ENCODE peak calls at places on chromosomes 6 and 20, in six cellular contexts. G, Z, L, U, J and P are unnamed samples.

GRCh38 chr6:165729307-165729936 is 66.4 kb upstream of the PDE10A start:
- DNase-seq in G (no peak), Z (peak; percentile 36), L (peak; percentile 54), U (no peak), J (no peak), P (no peak)

GRCh38 chr20:6623989-6624388 is 143.5 kb upstream of the BMP2 start:
- DNase-seq in G (peak; percentile 28), Z (no peak), L (peak; percentile 22), U (no peak), J (no peak), P (no peak)

GRCh38 chr6:150514806-150515362 is 84.8 kb upstream of the PLEKHG1 start:
- DNase-seq in G (peak; percentile 35), Z (no peak), L (no peak), U (no peak), J (no peak), P (no peak)

GRCh38 chr6:113588646-113589045 is 268.5 kb upstream of the MARCKS start:
- DNase-seq in G (no peak), Z (no peak), L (no peak), U (no peak), J (no peak), P (no peak)

GRCh38 chr6:65064844-65065243 is 642.2 kb downstream of the EYS start:
- DNase-seq in G (no peak), Z (no peak), L (no peak), U (no peak), J (no peak), P (no peak)

GRCh38 chr6:84576029-84576428 is 188.4 kb downstream of the TBX18 start:
- DNase-seq in G (no peak), Z (no peak), L (no peak), U (no peak), J (no peak), P (no peak)

GRCh38 chr20:25389858-25390537 is 637 bp downstream of the ABHD12 start:
- DNase-seq in G (peak; percentile 63), Z (no peak), L (peak; percentile 40), U (peak; percentile 81), J (no peak), P (no peak)

GRCh38 chr20:59518881-59519706 is 85.2 kb upstream of the PHACTR3 start:
- DNase-seq in G (peak; percentile 82), Z (peak; percentile 10), L (peak; percentile 31), U (no peak), J (no peak), P (no peak)

GRCh38 chr6:41074692-41075436 is 2.1 kb downstream of the NFYA start:
- DNase-seq in G (no peak), Z (no peak), L (no peak), U (no peak), J (no peak), P (no peak)

GRCh38 chr20:38113401-38114325 is 51.4 kb downstream of the TGM2 start:
- DNase-seq in G (peak; percentile 47), Z (peak; percentile 55), L (peak; percentile 56), U (no peak), J (no peak), P (no peak)

GRCh38 chr6:35719830-35720733 is 16.8 kb upstream of the ARMC12 start:
- DNase-seq in G (peak; percentile 55), Z (peak; percentile 33), L (peak; percentile 32), U (peak; percentile 78), J (no peak), P (no peak)

GRCh38 chr6:142387997-142388815 is 86.4 kb downstream of the ADGRG6 start:
- DNase-seq in G (peak; percentile 66), Z (peak; percentile 43), L (no peak), U (no peak), J (no peak), P (no peak)

GRCh38 chr6:70675822-70676221 is 8.1 kb downstream of the SMAP1 start:
- DNase-seq in G (no peak), Z (no peak), L (no peak), U (no peak), J (no peak), P (no peak)

GRCh38 chr20:63652192-63652980 is 838 bp downstream of the STMN3 start:
- DNase-seq in G (peak; percentile 45), Z (no peak), L (no peak), U (no peak), J (no peak), P (no peak)

GRCh38 chr20:12913781-12914443 is 94.9 kb upstream of the SPTLC3 start:
- DNase-seq in G (no peak), Z (no peak), L (no peak), U (no peak), J (no peak), P (no peak)

GRCh38 chr6:31386977-31387376 is 16.4 kb upstream of the MICA start:
- DNase-seq in G (no peak), Z (no peak), L (no peak), U (no peak), J (no peak), P (no peak)

GRCh38 chr6:125791151-125791819 is 525 bp downstream of the NCOA7 start:
- DNase-seq in G (peak; percentile 71), Z (peak; percentile 52), L (peak; percentile 56), U (no peak), J (no peak), P (no peak)

GRCh38 chr20:61297981-61298380 is 45.9 kb downstream of the CDH4 start:
- DNase-seq in G (no peak), Z (peak; percentile 9), L (no peak), U (no peak), J (no peak), P (no peak)

GRCh38 chr6:42771741-42772100 is 10.1 kb upstream of the BICRAL start:
- DNase-seq in G (no peak), Z (no peak), L (no peak), U (no peak), J (no peak), P (no peak)

GRCh38 chr6:45687570-45687969 is 309.8 kb upstream of the SUPT3H start:
- DNase-seq in G (no peak), Z (no peak), L (no peak), U (no peak), J (no peak), P (no peak)

GRCh38 chr6:49423817-49424216 is 39.2 kb downstream of the MMUT start:
- DNase-seq in G (peak; percentile 8), Z (no peak), L (no peak), U (no peak), J (no peak), P (no peak)

GRCh38 chr20:8218861-8219260 is 86.8 kb downstream of the PLCB1 start:
- DNase-seq in G (no peak), Z (peak; percentile 64), L (no peak), U (no peak), J (no peak), P (no peak)

GRCh38 chr20:23024701-23025100 is 10.4 kb upstream of the SSTR4 start:
- DNase-seq in G (no peak), Z (no peak), L (no peak), U (no peak), J (no peak), P (no peak)

GRCh38 chr6:157139054-157139708 is 184.1 kb downstream of the TMEM242 start:
- DNase-seq in G (no peak), Z (no peak), L (no peak), U (no peak), J (no peak), P (no peak)

GRCh38 chr6:107491791-107492674 is 2.1 kb downstream of the SOBP start:
- DNase-seq in G (no peak), Z (peak; percentile 57), L (no peak), U (no peak), J (no peak), P (no peak)

GRCh38 chr20:25284131-25284601 is 36.3 kb downstream of the PYGB start:
- DNase-seq in G (no peak), Z (no peak), L (no peak), U (peak; percentile 74), J (no peak), P (no peak)

GRCh38 chr6:35036059-35036827 is 104.9 kb downstream of the TCP11 start:
- DNase-seq in G (no peak), Z (no peak), L (no peak), U (no peak), J (no peak), P (no peak)

DNA sequence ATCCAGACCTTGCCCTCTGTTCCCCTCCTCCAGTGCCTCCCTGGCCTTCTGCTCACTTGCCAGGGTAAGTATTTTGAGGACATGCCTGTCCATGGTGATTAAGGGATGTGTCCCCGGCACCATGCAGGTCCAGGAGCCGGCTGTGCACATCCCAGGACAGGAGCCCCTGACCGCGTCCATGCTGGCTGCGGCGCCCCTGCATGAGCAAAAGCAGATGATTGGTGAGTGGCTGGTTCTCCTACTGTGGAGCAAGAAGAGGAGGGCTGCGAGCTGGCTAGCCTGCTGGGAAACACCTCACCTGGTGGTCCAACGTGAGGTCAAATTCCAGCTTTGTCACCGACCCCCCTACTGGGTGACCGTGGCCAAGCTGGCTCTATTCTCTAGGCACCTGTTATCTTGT is 23.7 kb downstream of the TOMM34 start:
- DNase-seq in G (no peak), Z (no peak), L (no peak), U (no peak), J (no peak), P (no peak)
- H3K36me3 ChIP-seq in G (no peaks in the 10 kb centered on the region), Z (peaks cover 36% of the 10 kb centered on the region), L (no peaks in the 10 kb centered on the region), U (peaks cover 40% of the 10 kb centered on the region), J (no peaks in the 10 kb centered on the region), P (peaks cover 14% of the 10 kb centered on the region)

DNA sequence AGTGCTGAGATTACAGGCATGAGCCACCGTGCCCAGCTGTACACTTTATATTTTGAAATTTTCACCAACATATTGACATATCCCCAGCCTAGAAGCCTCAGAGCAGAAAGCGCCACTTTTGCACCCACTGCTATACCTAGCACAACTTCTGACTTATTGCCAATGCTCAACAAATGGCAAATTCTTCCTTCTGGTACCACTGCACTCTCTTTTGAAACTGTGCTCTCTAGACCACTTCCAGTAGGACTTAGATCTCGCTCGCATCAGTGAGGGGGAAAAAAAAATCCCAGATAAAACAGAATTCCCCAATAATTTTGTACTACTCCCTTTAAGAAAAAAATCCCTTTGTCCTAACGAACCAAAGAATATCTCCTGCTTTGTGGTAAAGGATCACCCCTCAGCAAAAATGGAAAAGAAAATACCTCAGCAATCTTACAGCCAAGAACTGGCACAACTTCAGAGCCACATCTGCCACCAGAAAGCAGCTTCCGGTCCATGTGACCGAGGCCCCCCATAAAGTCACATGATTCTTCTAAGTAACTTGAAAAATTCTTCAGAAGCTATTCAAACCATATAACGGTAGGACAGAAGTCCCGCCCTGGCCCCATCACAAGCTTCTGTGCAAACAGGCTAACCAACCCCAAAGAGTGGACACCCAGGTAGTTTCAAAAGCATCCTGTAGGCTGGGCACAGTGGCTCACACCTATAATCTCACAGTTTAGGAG is 18.5 kb upstream of the IL17F start:
- DNase-seq in G (no peak), Z (no peak), L (no peak), U (no peak), J (no peak), P (no peak)
- H3K36me3 ChIP-seq in G (no peaks in the 10 kb centered on the region), Z (peaks cover 8% of the 10 kb centered on the region), L (peaks cover 7% of the 10 kb centered on the region), U (peaks cover 40% of the 10 kb centered on the region), J (no peaks in the 10 kb centered on the region), P (peaks cover 16% of the 10 kb centered on the region)

GRCh38 chr6:37319856-37320255 is 33.9 kb upstream of the RNF8 start:
- DNase-seq in G (no peak), Z (no peak), L (no peak), U (no peak), J (no peak), P (no peak)
- H3K36me3 ChIP-seq in G (no peaks in the 10 kb centered on the region), Z (peaks cover 62% of the 10 kb centered on the region), L (peaks cover 6% of the 10 kb centered on the region), U (peaks cover 78% of the 10 kb centered on the region), J (peaks cover 4% of the 10 kb centered on the region), P (peaks cover 32% of the 10 kb centered on the region)

DNA sequence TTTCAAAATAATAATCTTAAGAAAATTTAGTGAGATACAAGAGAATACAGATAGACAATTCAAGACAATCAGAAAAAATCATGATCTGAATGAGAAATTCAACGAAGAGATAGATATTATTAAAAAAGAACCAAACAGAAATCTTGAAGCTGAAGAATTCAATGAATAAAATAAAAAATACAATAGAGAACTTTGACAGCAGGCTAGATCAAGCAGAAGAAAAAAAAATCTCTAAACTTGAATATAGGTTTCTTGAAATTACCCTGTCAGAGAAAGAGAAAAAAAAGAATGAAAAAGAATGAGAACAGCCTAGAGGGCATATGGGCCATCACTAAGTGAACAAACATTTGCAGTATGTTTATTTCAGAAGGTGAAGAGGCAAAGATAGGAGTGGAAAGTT is 39.0 kb downstream of the IL22RA2 start:
- DNase-seq in G (no peak), Z (no peak), L (no peak), U (no peak), J (no peak), P (no peak)
- H3K36me3 ChIP-seq in G (no peaks in the 10 kb centered on the region), Z (no peaks in the 10 kb centered on the region), L (no peaks in the 10 kb centered on the region), U (no peaks in the 10 kb centered on the region), J (no peaks in the 10 kb centered on the region), P (no peaks in the 10 kb centered on the region)